ENCODE peak calls at places on chromosomes 16 and 17, in four cellular contexts. E is HAP-1, G is nephron progenitor cell, B is T47D. V is an unnamed sample.
A peak's percentile ranks its signal among the peaks of the same experiment; 100 is the strongest.

GRCh38 chr17:59848778-59849177 is 44.0 kb downstream of the TUBD1 start:
- DNase-seq in G (no peak), E (no peak), B (no peak), V (peak; percentile 87)

GRCh38 chr17:48558731-48559608 is 14.1 kb upstream of the HOXB2 start:
- DNase-seq in G (no peak), E (no peak), B (no peak), V (no peak)

GRCh38 chr17:80970762-80971703 is 20.6 kb upstream of the CHMP6 start:
- DNase-seq in G (no peak), E (no peak), B (no peak), V (no peak)

GRCh38 chr17:50547736-50548083 is 736 bp downstream of the SPATA20 start:
- DNase-seq in E (no peak), G (no peak), B (no peak), V (no peak)

GRCh38 chr16:59154295-59154694 is 420.2 kb upstream of the GOT2 start:
- DNase-seq in B (no peak), E (no peak), G (no peak), V (no peak)

GRCh38 chr16:27963471-27963965 is 100.0 kb downstream of the GSG1L start:
- DNase-seq in B (no peak), E (no peak), G (no peak), V (no peak)

GRCh38 chr16:24085665-24086064 is 170.5 kb upstream of the CACNG3 start:
- DNase-seq in E (no peak), B (no peak), G (no peak), V (no peak)

GRCh38 chr16:79261461-79261860 is 339.1 kb downstream of the MAF start:
- DNase-seq in E (no peak), G (peak; percentile 61), B (no peak), V (no peak)

GRCh38 chr17:57553525-57553924 is 191.6 kb downstream of the CCDC182 start:
- DNase-seq in G (no peak), E (no peak), B (no peak), V (peak; percentile 75)

GRCh38 chr16:81532491-81533174 is 88.0 kb downstream of the CMIP start:
- DNase-seq in B (no peak), G (peak; percentile 56), E (no peak), V (no peak)

GRCh38 chr16:17828012-17828411 is 357.3 kb upstream of the XYLT1 start:
- DNase-seq in G (no peak), B (no peak), E (no peak), V (peak; percentile 17)

GRCh38 chr16:66271074-66272060 is 95.1 kb upstream of the CDH5 start:
- DNase-seq in E (no peak), G (no peak), B (no peak), V (no peak)

GRCh38 chr17:38601539-38602351 is 4.0 kb downstream of the SRCIN1 start:
- DNase-seq in E (peak; percentile 19), B (no peak), G (peak; percentile 57), V (no peak)

GRCh38 chr16:2897110-2897509 is 14.1 kb downstream of the FLYWCH2 start:
- DNase-seq in G (no peak), E (no peak), B (no peak), V (no peak)

GRCh38 chr17:66673668-66674276 is 161.1 kb upstream of the CACNG5 start:
- DNase-seq in G (peak; percentile 52), E (peak; percentile 42), B (peak; percentile 36), V (peak; percentile 78)

GRCh38 chr17:65723356-65723928 is 162.0 kb upstream of the AXIN2 start:
- DNase-seq in B (peak; percentile 13), G (no peak), E (no peak), V (peak; percentile 31)

GRCh38 chr17:81381632-81382577 is 13.4 kb upstream of the BAHCC1 start:
- DNase-seq in B (no peak), E (no peak), G (no peak), V (no peak)

GRCh38 chr16:88432174-88432573 is 20.9 kb upstream of the ZFPM1 start:
- DNase-seq in B (no peak), E (no peak), G (no peak), V (no peak)

V was measured in fibroblast of pulmonary artery.